ENCODE peak calls at places on chromosomes 4 and X, in five cellular contexts. One of them, this sample, is unnamed.

GRCh38 chr4:186078977-186079697 is 10.2 kb downstream of the TLR3 start:
- DNase-seq in SK-N-SH: no peak
- DNase-seq in fibroblast of lung: no peak
- DNase-seq in A549: no peak
- DNase-seq in keratinocyte: no peak
- DNase-seq in this sample: no peak

GRCh38 chr4:3745886-3746656 is 20.1 kb upstream of the ADRA2C start:
- DNase-seq in SK-N-SH: peak; percentile 90
- DNase-seq in fibroblast of lung: no peak
- DNase-seq in A549: peak; percentile 40
- DNase-seq in keratinocyte: no peak
- DNase-seq in this sample: no peak

GRCh38 chr4:153729901-153730300 is 29.9 kb downstream of the RNF175 start:
- DNase-seq in SK-N-SH: no peak
- DNase-seq in fibroblast of lung: no peak
- DNase-seq in A549: no peak
- DNase-seq in keratinocyte: no peak
- DNase-seq in this sample: no peak

GRCh38 chr4:83582289-83582756 is 46.4 kb downstream of the GPAT3 start:
- DNase-seq in SK-N-SH: no peak
- DNase-seq in fibroblast of lung: peak; percentile 68
- DNase-seq in A549: no peak
- DNase-seq in keratinocyte: no peak
- DNase-seq in this sample: peak; percentile 58

GRCh38 chr4:83867221-83867620 is 331.3 kb downstream of the GPAT3 start:
- DNase-seq in SK-N-SH: no peak
- DNase-seq in fibroblast of lung: no peak
- DNase-seq in A549: no peak
- DNase-seq in keratinocyte: no peak
- DNase-seq in this sample: no peak

GRCh38 chr4:41571422-41571821 is 33.5 kb downstream of the LIMCH1 start:
- DNase-seq in SK-N-SH: no peak
- DNase-seq in fibroblast of lung: no peak
- DNase-seq in A549: no peak
- DNase-seq in keratinocyte: no peak
- DNase-seq in this sample: no peak

GRCh38 chrX:22690116-22690515 is 309.6 kb upstream of the DDX53 start:
- DNase-seq in SK-N-SH: peak; percentile 21
- DNase-seq in fibroblast of lung: peak; percentile 80
- DNase-seq in A549: no peak
- DNase-seq in keratinocyte: no peak
- DNase-seq in this sample: no peak

GRCh38 chrX:74519870-74520269 is 94.6 kb downstream of the RLIM start:
- DNase-seq in SK-N-SH: no peak
- DNase-seq in fibroblast of lung: no peak
- DNase-seq in A549: no peak
- DNase-seq in keratinocyte: no peak
- DNase-seq in this sample: no peak

GRCh38 chr4:176435891-176436499 is 116.2 kb downstream of the SPCS3 start:
- DNase-seq in SK-N-SH: no peak
- DNase-seq in fibroblast of lung: peak; percentile 51
- DNase-seq in A549: no peak
- DNase-seq in keratinocyte: no peak
- DNase-seq in this sample: no peak

GRCh38 chr4:44056721-44057151 is 391.9 kb downstream of the KCTD8 start:
- DNase-seq in SK-N-SH: peak; percentile 30
- DNase-seq in fibroblast of lung: no peak
- DNase-seq in A549: no peak
- DNase-seq in keratinocyte: no peak
- DNase-seq in this sample: no peak

GRCh38 chrX:139680356-139680755 is 27.6 kb downstream of the MCF2 start:
- DNase-seq in SK-N-SH: no peak
- DNase-seq in fibroblast of lung: no peak
- DNase-seq in A549: no peak
- DNase-seq in keratinocyte: no peak
- DNase-seq in this sample: no peak

GRCh38 chr4:48781968-48782367 is 1.9 kb upstream of the FRYL start:
- DNase-seq in SK-N-SH: no peak
- DNase-seq in fibroblast of lung: no peak
- DNase-seq in A549: no peak
- DNase-seq in keratinocyte: no peak
- DNase-seq in this sample: peak; percentile 23

GRCh38 chrX:22234380-22234779 is 38.3 kb upstream of the CBLL2 start:
- DNase-seq in SK-N-SH: no peak
- DNase-seq in fibroblast of lung: no peak
- DNase-seq in A549: no peak
- DNase-seq in keratinocyte: no peak
- DNase-seq in this sample: no peak

GRCh38 chr4:41061482-41062185 is 152.7 kb downstream of the APBB2 start:
- DNase-seq in SK-N-SH: no peak
- DNase-seq in fibroblast of lung: peak; percentile 55
- DNase-seq in A549: no peak
- DNase-seq in keratinocyte: no peak
- DNase-seq in this sample: no peak

GRCh38 chr4:186746581-186746980 is 22.9 kb upstream of the FAT1 start:
- DNase-seq in SK-N-SH: no peak
- DNase-seq in fibroblast of lung: no peak
- DNase-seq in A549: no peak
- DNase-seq in keratinocyte: no peak
- DNase-seq in this sample: no peak

GRCh38 chr4:38322709-38323108 is 341.3 kb upstream of the KLF3 start:
- DNase-seq in SK-N-SH: no peak
- DNase-seq in fibroblast of lung: peak; percentile 94
- DNase-seq in A549: no peak
- DNase-seq in keratinocyte: no peak
- DNase-seq in this sample: no peak

GRCh38 chrX:17634542-17635207 is 102.6 kb upstream of the SCML1 start:
- DNase-seq in SK-N-SH: no peak
- DNase-seq in fibroblast of lung: no peak
- DNase-seq in A549: no peak
- DNase-seq in keratinocyte: no peak
- DNase-seq in this sample: no peak

GRCh38 chr4:33512397-33512796 is 2731.9 kb downstream of the ARAP2 start:
- DNase-seq in SK-N-SH: no peak
- DNase-seq in fibroblast of lung: peak; percentile 5
- DNase-seq in A549: no peak
- DNase-seq in keratinocyte: no peak
- DNase-seq in this sample: peak; percentile 17

GRCh38 chrX:72268601-72269365 is 8.3 kb downstream of the RPS4X start:
- DNase-seq in SK-N-SH: no peak
- DNase-seq in fibroblast of lung: peak; percentile 69
- DNase-seq in A549: no peak
- DNase-seq in keratinocyte: no peak
- DNase-seq in this sample: no peak

GRCh38 chr4:38759077-38759789 is 23.6 kb downstream of the TLR10 start:
- DNase-seq in SK-N-SH: peak; percentile 58
- DNase-seq in fibroblast of lung: peak; percentile 74
- DNase-seq in A549: peak; percentile 15
- DNase-seq in keratinocyte: no peak
- DNase-seq in this sample: peak; percentile 83

GRCh38 chr4:20252656-20253271 is 1.1 kb downstream of the SLIT2 start:
- DNase-seq in SK-N-SH: peak; percentile 55
- DNase-seq in fibroblast of lung: peak; percentile 54
- DNase-seq in A549: no peak
- DNase-seq in keratinocyte: no peak
- DNase-seq in this sample: no peak

GRCh38 chrX:9122504-9123245 is 88.7 kb upstream of the FAM9B start:
- DNase-seq in SK-N-SH: no peak
- DNase-seq in fibroblast of lung: peak; percentile 13
- DNase-seq in A549: no peak
- DNase-seq in keratinocyte: no peak
- DNase-seq in this sample: no peak

GRCh38 chr4:85607624-85608023 is 132.7 kb downstream of the ARHGAP24 start:
- DNase-seq in SK-N-SH: no peak
- DNase-seq in fibroblast of lung: no peak
- DNase-seq in A549: no peak
- DNase-seq in keratinocyte: no peak
- DNase-seq in this sample: peak; percentile 44

GRCh38 chr4:94882756-94883155 is 125.0 kb downstream of the BMPR1B start:
- DNase-seq in SK-N-SH: no peak
- DNase-seq in fibroblast of lung: no peak
- DNase-seq in A549: no peak
- DNase-seq in keratinocyte: no peak
- DNase-seq in this sample: no peak

GRCh38 chrX:26032141-26032917 is 105.8 kb upstream of the MAGEB18 start:
- DNase-seq in SK-N-SH: no peak
- DNase-seq in fibroblast of lung: peak; percentile 0
- DNase-seq in A549: no peak
- DNase-seq in keratinocyte: no peak
- DNase-seq in this sample: no peak

GRCh38 chrX:141220342-141221008 is 21.8 kb downstream of the SPANXC start:
- DNase-seq in SK-N-SH: no peak
- DNase-seq in fibroblast of lung: peak; percentile 65
- DNase-seq in A549: peak; percentile 36
- DNase-seq in keratinocyte: no peak
- DNase-seq in this sample: no peak

GRCh38 chr4:179313823-179314222 is 1871.6 kb upstream of the AGA start:
- DNase-seq in SK-N-SH: no peak
- DNase-seq in fibroblast of lung: no peak
- DNase-seq in A549: no peak
- DNase-seq in keratinocyte: no peak
- DNase-seq in this sample: no peak

GRCh38 chrX:132463411-132463810 is 25.4 kb downstream of the MBNL3 start:
- DNase-seq in SK-N-SH: peak; percentile 6
- DNase-seq in fibroblast of lung: peak; percentile 24
- DNase-seq in A549: no peak
- DNase-seq in keratinocyte: no peak
- DNase-seq in this sample: no peak

GRCh38 chr4:185839770-185840169 is 27.8 kb upstream of the SORBS2 start:
- DNase-seq in SK-N-SH: no peak
- DNase-seq in fibroblast of lung: no peak
- DNase-seq in A549: no peak
- DNase-seq in keratinocyte: no peak
- DNase-seq in this sample: no peak

GRCh38 chrX:22118161-22118830 is 86.2 kb downstream of the PHEX start:
- DNase-seq in SK-N-SH: no peak
- DNase-seq in fibroblast of lung: no peak
- DNase-seq in A549: peak; percentile 33
- DNase-seq in keratinocyte: no peak
- DNase-seq in this sample: no peak

DNA sequence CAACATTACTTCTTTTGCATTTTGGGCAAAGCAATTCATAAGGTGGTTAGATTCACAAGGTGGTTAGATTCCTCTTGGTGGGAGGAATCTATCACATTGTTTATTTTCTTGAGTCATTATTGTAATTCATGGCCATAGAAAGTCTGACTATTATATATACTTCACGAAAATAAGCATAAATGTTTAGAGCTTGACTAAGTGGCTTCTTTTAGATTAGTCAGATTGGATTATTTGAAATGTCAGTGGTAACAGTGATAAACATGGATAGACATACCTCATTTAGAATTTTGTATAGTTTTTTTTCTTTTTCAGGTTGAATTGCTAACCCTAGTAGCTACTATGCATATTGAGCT is 24.9 kb upstream of the DYNLT3 start:
- DNase-seq in SK-N-SH: no peak
- DNase-seq in fibroblast of lung: no peak
- DNase-seq in A549: no peak
- DNase-seq in keratinocyte: no peak
- DNase-seq in this sample: no peak
- H3K4me2 ChIP-seq in SK-N-SH: no peak overlapping the region
- H3K4me2 ChIP-seq in fibroblast of lung: peak overlapping the region; percentile 17
- H3K4me2 ChIP-seq in A549: peak overlapping the region; percentile 60
- H3K4me2 ChIP-seq in keratinocyte: peak overlapping the region; percentile 71
- H3K4me2 ChIP-seq in this sample: no peak overlapping the region

GRCh38 chr4:67696061-67696460 is 4.9 kb downstream of the UBA6 start:
- DNase-seq in SK-N-SH: no peak
- DNase-seq in fibroblast of lung: no peak
- DNase-seq in A549: no peak
- DNase-seq in keratinocyte: no peak
- DNase-seq in this sample: no peak
- H3K4me3 ChIP-seq in SK-N-SH: no peak overlapping the region
- H3K4me3 ChIP-seq in fibroblast of lung: no peak overlapping the region
- H3K4me3 ChIP-seq in A549: no peak overlapping the region
- H3K4me3 ChIP-seq in keratinocyte: no peak overlapping the region
- H3K4me3 ChIP-seq in this sample: no peak overlapping the region

GRCh38 chrX:27380163-27380845 is 82.8 kb downstream of the PPP4R3C start:
- DNase-seq in SK-N-SH: no peak
- DNase-seq in fibroblast of lung: no peak
- DNase-seq in A549: no peak
- DNase-seq in keratinocyte: no peak
- DNase-seq in this sample: no peak
- H3K4me2 ChIP-seq in SK-N-SH: no peak overlapping the region
- H3K4me2 ChIP-seq in fibroblast of lung: no peak overlapping the region
- H3K4me2 ChIP-seq in A549: no peak overlapping the region
- H3K4me2 ChIP-seq in keratinocyte: no peak overlapping the region
- H3K4me2 ChIP-seq in this sample: no peak overlapping the region

DNA sequence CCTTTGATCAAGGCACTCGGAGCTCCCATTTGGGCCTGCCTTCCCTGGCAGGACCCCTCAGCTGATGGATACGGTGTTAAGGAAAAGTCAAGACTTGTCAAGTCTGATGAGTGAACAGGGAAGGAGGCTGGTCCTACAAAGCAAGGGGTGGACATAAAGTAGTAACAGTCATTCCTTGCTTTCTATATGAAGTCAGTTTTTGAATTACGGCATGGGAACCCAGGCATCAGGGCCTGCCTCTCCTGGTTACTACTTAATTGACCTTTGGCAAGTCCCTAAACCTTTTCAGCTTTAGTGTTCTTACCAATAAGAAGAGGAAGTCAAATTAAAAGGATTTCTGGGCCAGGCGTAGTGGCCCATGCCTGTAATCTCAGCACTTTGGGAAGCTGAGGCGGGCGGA is 7.0 kb downstream of the CHST7 start:
- DNase-seq in SK-N-SH: no peak
- DNase-seq in fibroblast of lung: no peak
- DNase-seq in A549: no peak
- DNase-seq in keratinocyte: no peak
- DNase-seq in this sample: no peak
- H3K4me3 ChIP-seq in SK-N-SH: no peak overlapping the region
- H3K4me3 ChIP-seq in fibroblast of lung: no peak overlapping the region
- H3K4me3 ChIP-seq in A549: no peak overlapping the region
- H3K4me3 ChIP-seq in keratinocyte: no peak overlapping the region
- H3K4me3 ChIP-seq in this sample: no peak overlapping the region

GRCh38 chr4:52873861-52874343 is 11.8 kb downstream of the RASL11B start:
- DNase-seq in SK-N-SH: no peak
- DNase-seq in fibroblast of lung: no peak
- DNase-seq in A549: no peak
- DNase-seq in keratinocyte: no peak
- DNase-seq in this sample: no peak
- H3K4me2 ChIP-seq in SK-N-SH: no peak overlapping the region
- H3K4me2 ChIP-seq in fibroblast of lung: no peak overlapping the region
- H3K4me2 ChIP-seq in A549: no peak overlapping the region
- H3K4me2 ChIP-seq in keratinocyte: no peak overlapping the region
- H3K4me2 ChIP-seq in this sample: no peak overlapping the region

This sample was measured in OCI-LY7.